ENCODE peak calls at places on chromosome 15, in ten cellular contexts. One of them, this sample, is unnamed. For H3K36me3, the result is how much of the 10 kb centered on the place peaks cover.

GRCh38 chr15:69891070-69891491 is 206.6 kb downstream of the TLE3 start:
- DNase-seq in keratinocyte: no peak
- DNase-seq in gastrocnemius medialis: no peak
- DNase-seq in BJ: no peak
- DNase-seq in IMR-90: no peak
- DNase-seq in breast epithelium: no peak
- DNase-seq in CD8-positive, alpha-beta memory T cell: no peak
- DNase-seq in BE2C: no peak
- DNase-seq in hepatocyte: no peak
- DNase-seq in HCT116: no peak
- DNase-seq in this sample: no peak

GRCh38 chr15:73571346-73571745 is 61.8 kb downstream of the NPTN start:
- DNase-seq in hepatocyte: no peak
- DNase-seq in keratinocyte: no peak
- DNase-seq in BE2C: no peak
- DNase-seq in BJ: no peak
- DNase-seq in CD8-positive, alpha-beta memory T cell: no peak
- DNase-seq in IMR-90: no peak
- DNase-seq in breast epithelium: no peak
- DNase-seq in gastrocnemius medialis: no peak
- DNase-seq in HCT116: no peak
- DNase-seq in this sample: no peak

GRCh38 chr15:73681856-73682596 is 2.2 kb upstream of the CD276 start:
- DNase-seq in BJ: no peak
- DNase-seq in BE2C: no peak
- DNase-seq in HCT116: no peak
- DNase-seq in keratinocyte: no peak
- DNase-seq in gastrocnemius medialis: no peak
- DNase-seq in IMR-90: no peak
- DNase-seq in hepatocyte: no peak
- DNase-seq in breast epithelium: no peak
- DNase-seq in CD8-positive, alpha-beta memory T cell: no peak
- DNase-seq in this sample: no peak

GRCh38 chr15:67307889-67308597 is 53.5 kb downstream of the IQCH start:
- DNase-seq in BE2C: peak
- DNase-seq in breast epithelium: no peak
- DNase-seq in CD8-positive, alpha-beta memory T cell: no peak
- DNase-seq in IMR-90: no peak
- DNase-seq in keratinocyte: no peak
- DNase-seq in HCT116: no peak
- DNase-seq in BJ: no peak
- DNase-seq in gastrocnemius medialis: no peak
- DNase-seq in hepatocyte: no peak
- DNase-seq in this sample: no peak

GRCh38 chr15:45442497-45443135 is 64.3 kb upstream of the GATM start:
- DNase-seq in CD8-positive, alpha-beta memory T cell: no peak
- DNase-seq in keratinocyte: no peak
- DNase-seq in gastrocnemius medialis: no peak
- DNase-seq in breast epithelium: no peak
- DNase-seq in BJ: no peak
- DNase-seq in BE2C: no peak
- DNase-seq in IMR-90: peak
- DNase-seq in HCT116: no peak
- DNase-seq in hepatocyte: no peak
- DNase-seq in this sample: no peak

GRCh38 chr15:100572362-100572983 is 29.5 kb downstream of the LINS1 start:
- DNase-seq in keratinocyte: no peak
- DNase-seq in IMR-90: peak
- DNase-seq in breast epithelium: no peak
- DNase-seq in CD8-positive, alpha-beta memory T cell: no peak
- DNase-seq in BE2C: no peak
- DNase-seq in gastrocnemius medialis: no peak
- DNase-seq in hepatocyte: peak
- DNase-seq in BJ: no peak
- DNase-seq in HCT116: no peak
- DNase-seq in this sample: no peak

GRCh38 chr15:51499379-51499976 is 123.1 kb downstream of the DMXL2 start:
- DNase-seq in CD8-positive, alpha-beta memory T cell: no peak
- DNase-seq in IMR-90: peak
- DNase-seq in BJ: no peak
- DNase-seq in hepatocyte: peak
- DNase-seq in HCT116: peak
- DNase-seq in gastrocnemius medialis: no peak
- DNase-seq in breast epithelium: no peak
- DNase-seq in BE2C: no peak
- DNase-seq in keratinocyte: no peak
- DNase-seq in this sample: no peak

GRCh38 chr15:63856711-63857458 is 23.1 kb upstream of the HERC1 start:
- DNase-seq in IMR-90: peak
- DNase-seq in BJ: peak
- DNase-seq in keratinocyte: no peak
- DNase-seq in hepatocyte: no peak
- DNase-seq in HCT116: no peak
- DNase-seq in BE2C: no peak
- DNase-seq in gastrocnemius medialis: no peak
- DNase-seq in breast epithelium: no peak
- DNase-seq in CD8-positive, alpha-beta memory T cell: no peak
- DNase-seq in this sample: no peak

GRCh38 chr15:51097553-51098330 is 3.0 kb upstream of the TNFAIP8L3 start:
- DNase-seq in BJ: no peak
- DNase-seq in BE2C: no peak
- DNase-seq in IMR-90: peak
- DNase-seq in breast epithelium: no peak
- DNase-seq in HCT116: no peak
- DNase-seq in CD8-positive, alpha-beta memory T cell: no peak
- DNase-seq in gastrocnemius medialis: no peak
- DNase-seq in hepatocyte: peak
- DNase-seq in keratinocyte: no peak
- DNase-seq in this sample: no peak

GRCh38 chr15:70238917-70239316 is 141.2 kb upstream of the TLE3 start:
- DNase-seq in BJ: no peak
- DNase-seq in keratinocyte: no peak
- DNase-seq in HCT116: no peak
- DNase-seq in BE2C: no peak
- DNase-seq in hepatocyte: no peak
- DNase-seq in breast epithelium: no peak
- DNase-seq in IMR-90: no peak
- DNase-seq in gastrocnemius medialis: peak
- DNase-seq in CD8-positive, alpha-beta memory T cell: no peak
- DNase-seq in this sample: no peak

GRCh38 chr15:67174864-67175573 is 79.4 kb downstream of the AAGAB start:
- DNase-seq in HCT116: peak
- DNase-seq in IMR-90: peak
- DNase-seq in hepatocyte: peak
- DNase-seq in BJ: no peak
- DNase-seq in BE2C: peak
- DNase-seq in keratinocyte: peak
- DNase-seq in gastrocnemius medialis: peak
- DNase-seq in breast epithelium: no peak
- DNase-seq in CD8-positive, alpha-beta memory T cell: no peak
- DNase-seq in this sample: no peak

GRCh38 chr15:85036716-85037115 is 55.1 kb downstream of the PDE8A start:
- DNase-seq in HCT116: no peak
- DNase-seq in breast epithelium: no peak
- DNase-seq in IMR-90: no peak
- DNase-seq in hepatocyte: no peak
- DNase-seq in BJ: no peak
- DNase-seq in keratinocyte: no peak
- DNase-seq in gastrocnemius medialis: no peak
- DNase-seq in BE2C: no peak
- DNase-seq in CD8-positive, alpha-beta memory T cell: no peak
- DNase-seq in this sample: no peak

GRCh38 chr15:39782441-39783138 is at the start of gene FSIP1:
- DNase-seq in keratinocyte: peak
- DNase-seq in hepatocyte: peak
- DNase-seq in CD8-positive, alpha-beta memory T cell: peak
- DNase-seq in BE2C: peak
- DNase-seq in BJ: peak
- DNase-seq in breast epithelium: peak
- DNase-seq in gastrocnemius medialis: peak
- DNase-seq in IMR-90: peak
- DNase-seq in HCT116: peak
- DNase-seq in this sample: peak

GRCh38 chr15:38412466-38412865 is 41.5 kb upstream of the FAM98B start:
- DNase-seq in CD8-positive, alpha-beta memory T cell: no peak
- DNase-seq in IMR-90: no peak
- DNase-seq in BJ: no peak
- DNase-seq in hepatocyte: no peak
- DNase-seq in gastrocnemius medialis: no peak
- DNase-seq in BE2C: no peak
- DNase-seq in HCT116: no peak
- DNase-seq in keratinocyte: no peak
- DNase-seq in breast epithelium: no peak
- DNase-seq in this sample: no peak

GRCh38 chr15:29728418-29728817 is 93.8 kb downstream of the TJP1 start:
- DNase-seq in breast epithelium: no peak
- DNase-seq in IMR-90: no peak
- DNase-seq in BE2C: no peak
- DNase-seq in keratinocyte: no peak
- DNase-seq in BJ: no peak
- DNase-seq in gastrocnemius medialis: no peak
- DNase-seq in CD8-positive, alpha-beta memory T cell: no peak
- DNase-seq in hepatocyte: no peak
- DNase-seq in HCT116: no peak
- DNase-seq in this sample: no peak

DNA sequence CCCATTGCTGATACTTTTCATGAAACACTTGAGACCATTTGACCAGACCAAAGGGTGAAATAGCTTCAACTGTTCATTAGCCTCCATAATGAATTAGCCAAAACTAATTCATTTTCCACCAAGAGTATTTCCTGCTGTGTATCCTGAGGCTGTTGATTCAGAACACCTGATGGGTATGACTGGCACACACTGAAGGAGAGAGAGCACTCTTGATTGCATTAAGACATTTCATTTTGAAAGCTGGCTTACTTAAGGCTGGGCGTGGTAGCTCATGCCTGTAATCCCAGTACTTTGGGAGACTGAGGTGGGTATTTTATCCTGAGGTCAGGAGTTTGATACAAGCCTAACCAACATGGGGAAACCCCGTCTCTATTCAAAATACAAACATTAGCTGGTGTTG is 175.6 kb downstream of the AGBL1 start:
- DNase-seq in IMR-90: no peak
- DNase-seq in gastrocnemius medialis: no peak
- DNase-seq in CD8-positive, alpha-beta memory T cell: no peak
- DNase-seq in keratinocyte: no peak
- DNase-seq in hepatocyte: no peak
- DNase-seq in BE2C: no peak
- DNase-seq in breast epithelium: no peak
- DNase-seq in BJ: no peak
- DNase-seq in HCT116: no peak
- DNase-seq in this sample: no peak
- H3K36me3 ChIP-seq in IMR-90: under half
- H3K36me3 ChIP-seq in gastrocnemius medialis: under half
- H3K36me3 ChIP-seq in CD8-positive, alpha-beta memory T cell: under half
- H3K36me3 ChIP-seq in keratinocyte: under half
- H3K36me3 ChIP-seq in hepatocyte: under half
- H3K36me3 ChIP-seq in BE2C: under half
- H3K36me3 ChIP-seq in breast epithelium: under half
- H3K36me3 ChIP-seq in BJ: under half
- H3K36me3 ChIP-seq in HCT116: under half
- H3K36me3 ChIP-seq in this sample: under half

GRCh38 chr15:90814193-90814811 is 54.1 kb upstream of the FURIN start:
- DNase-seq in IMR-90: peak
- DNase-seq in HCT116: no peak
- DNase-seq in breast epithelium: no peak
- DNase-seq in BJ: no peak
- DNase-seq in CD8-positive, alpha-beta memory T cell: no peak
- DNase-seq in gastrocnemius medialis: no peak
- DNase-seq in BE2C: no peak
- DNase-seq in hepatocyte: peak
- DNase-seq in keratinocyte: no peak
- DNase-seq in this sample: no peak

GRCh38 chr15:90810354-90810753 is 58.0 kb upstream of the FURIN start:
- DNase-seq in HCT116: no peak
- DNase-seq in keratinocyte: no peak
- DNase-seq in BE2C: no peak
- DNase-seq in gastrocnemius medialis: no peak
- DNase-seq in breast epithelium: no peak
- DNase-seq in hepatocyte: no peak
- DNase-seq in BJ: no peak
- DNase-seq in CD8-positive, alpha-beta memory T cell: no peak
- DNase-seq in IMR-90: no peak
- DNase-seq in this sample: no peak

GRCh38 chr15:90812881-90813280 is 55.5 kb upstream of the FURIN start:
- DNase-seq in gastrocnemius medialis: no peak
- DNase-seq in keratinocyte: no peak
- DNase-seq in HCT116: no peak
- DNase-seq in hepatocyte: no peak
- DNase-seq in IMR-90: no peak
- DNase-seq in breast epithelium: no peak
- DNase-seq in BJ: no peak
- DNase-seq in BE2C: no peak
- DNase-seq in CD8-positive, alpha-beta memory T cell: no peak
- DNase-seq in this sample: no peak

GRCh38 chr15:90816401-90817116 is 51.8 kb upstream of the FURIN start:
- DNase-seq in breast epithelium: no peak
- DNase-seq in BJ: no peak
- DNase-seq in hepatocyte: no peak
- DNase-seq in CD8-positive, alpha-beta memory T cell: peak
- DNase-seq in gastrocnemius medialis: no peak
- DNase-seq in IMR-90: no peak
- DNase-seq in HCT116: no peak
- DNase-seq in BE2C: no peak
- DNase-seq in keratinocyte: no peak
- DNase-seq in this sample: no peak

GRCh38 chr15:90813796-90814192 is 54.6 kb upstream of the FURIN start:
- DNase-seq in gastrocnemius medialis: no peak
- DNase-seq in hepatocyte: no peak
- DNase-seq in HCT116: no peak
- DNase-seq in keratinocyte: no peak
- DNase-seq in IMR-90: no peak
- DNase-seq in BJ: no peak
- DNase-seq in BE2C: no peak
- DNase-seq in CD8-positive, alpha-beta memory T cell: no peak
- DNase-seq in breast epithelium: no peak
- DNase-seq in this sample: no peak
- H3K36me3 ChIP-seq in gastrocnemius medialis: under half
- H3K36me3 ChIP-seq in hepatocyte: under half
- H3K36me3 ChIP-seq in HCT116: under half
- H3K36me3 ChIP-seq in keratinocyte: under half
- H3K36me3 ChIP-seq in IMR-90: under half
- H3K36me3 ChIP-seq in BJ: under half
- H3K36me3 ChIP-seq in BE2C: under half
- H3K36me3 ChIP-seq in CD8-positive, alpha-beta memory T cell: under half
- H3K36me3 ChIP-seq in breast epithelium: under half
- H3K36me3 ChIP-seq in this sample: under half

GRCh38 chr15:57253082-57253481 is 123.2 kb upstream of the CGNL1 start:
- DNase-seq in IMR-90: no peak
- DNase-seq in BJ: no peak
- DNase-seq in gastrocnemius medialis: no peak
- DNase-seq in BE2C: no peak
- DNase-seq in breast epithelium: no peak
- DNase-seq in keratinocyte: no peak
- DNase-seq in CD8-positive, alpha-beta memory T cell: no peak
- DNase-seq in HCT116: no peak
- DNase-seq in hepatocyte: no peak
- DNase-seq in this sample: no peak
- H3K36me3 ChIP-seq in IMR-90: under half
- H3K36me3 ChIP-seq in BJ: under half
- H3K36me3 ChIP-seq in gastrocnemius medialis: under half
- H3K36me3 ChIP-seq in BE2C: half or more
- H3K36me3 ChIP-seq in breast epithelium: under half
- H3K36me3 ChIP-seq in keratinocyte: under half
- H3K36me3 ChIP-seq in CD8-positive, alpha-beta memory T cell: under half
- H3K36me3 ChIP-seq in HCT116: under half
- H3K36me3 ChIP-seq in hepatocyte: under half
- H3K36me3 ChIP-seq in this sample: under half

GRCh38 chr15:74897300-74897701 is 7.5 kb downstream of the MPI start:
- DNase-seq in BJ: no peak
- DNase-seq in keratinocyte: no peak
- DNase-seq in IMR-90: no peak
- DNase-seq in hepatocyte: no peak
- DNase-seq in breast epithelium: no peak
- DNase-seq in BE2C: no peak
- DNase-seq in gastrocnemius medialis: no peak
- DNase-seq in HCT116: no peak
- DNase-seq in CD8-positive, alpha-beta memory T cell: no peak
- DNase-seq in this sample: no peak
- H3K36me3 ChIP-seq in BJ: under half
- H3K36me3 ChIP-seq in keratinocyte: under half
- H3K36me3 ChIP-seq in IMR-90: half or more
- H3K36me3 ChIP-seq in hepatocyte: under half
- H3K36me3 ChIP-seq in breast epithelium: under half
- H3K36me3 ChIP-seq in BE2C: under half
- H3K36me3 ChIP-seq in gastrocnemius medialis: half or more
- H3K36me3 ChIP-seq in HCT116: under half
- H3K36me3 ChIP-seq in CD8-positive, alpha-beta memory T cell: under half
- H3K36me3 ChIP-seq in this sample: half or more